ENCODE peak calls at places on chromosomes 7 and 10, in four cellular contexts. W is WTC11; U is cardiac fibroblast; S is activated gamma-delta T cell treated with anti-CD3 and anti-CD28 coated beads, Interleukin-2, amount 50 U/mL, for 16 hours. L is an unnamed sample.

GRCh38 chr7:157027568-157028527 is 17.4 kb upstream of the MNX1 start:
- DNase-seq in W (no peak), U (no peak), S (no peak), L (no peak)

GRCh38 chr7:106049139-106049725 is 62.9 kb downstream of the SYPL1 start:
- DNase-seq in W (no peak), U (no peak), S (no peak), L (no peak)

GRCh38 chr7:145036592-145037386 is 200.9 kb upstream of the TPK1 start:
- DNase-seq in W (peak; percentile 34), U (peak; percentile 61), S (no peak), L (peak; percentile 70)

GRCh38 chr10:17474595-17474994 is 20.2 kb upstream of the ST8SIA6 start:
- DNase-seq in W (no peak), U (peak; percentile 48), S (no peak), L (no peak)

GRCh38 chr10:13972609-13973008 is 358.1 kb downstream of the FRMD4A start:
- DNase-seq in W (no peak), U (no peak), S (no peak), L (no peak)

GRCh38 chr10:77162697-77163096 is 474.9 kb downstream of the KCNMA1 start:
- DNase-seq in W (no peak), U (no peak), S (no peak), L (no peak)

GRCh38 chr10:119522747-119523426 is 19.6 kb downstream of the RGS10 start:
- DNase-seq in W (no peak), U (no peak), S (no peak), L (no peak)

GRCh38 chr10:62112325-62112724 is 156.3 kb downstream of the RTKN2 start:
- DNase-seq in W (no peak), U (no peak), S (no peak), L (no peak)

GRCh38 chr10:94125856-94126255 is 132.1 kb downstream of the PLCE1 start:
- DNase-seq in W (no peak), U (peak; percentile 63), S (no peak), L (no peak)

GRCh38 chr7:112946350-112946749 is 140.3 kb downstream of the GPR85 start:
- DNase-seq in W (no peak), U (no peak), S (no peak), L (no peak)

GRCh38 chr7:32785365-32785764 is 106.2 kb downstream of the KBTBD2 start:
- DNase-seq in W (peak; percentile 21), U (no peak), S (no peak), L (no peak)

GRCh38 chr7:101096331-101096956 is 11.2 kb downstream of the TRIM56 start:
- DNase-seq in W (no peak), U (no peak), S (no peak), L (no peak)

GRCh38 chr10:23886355-23886754 is 322.6 kb upstream of the KIAA1217 start:
- DNase-seq in W (peak; percentile 22), U (no peak), S (no peak), L (no peak)

GRCh38 chr7:127798023-127798422 is 146.0 kb downstream of the SND1 start:
- DNase-seq in W (no peak), U (peak; percentile 60), S (no peak), L (no peak)

GRCh38 chr7:77667459-77668090 is 28.7 kb upstream of the RSBN1L start:
- DNase-seq in W (no peak), U (peak; percentile 28), S (no peak), L (no peak)

GRCh38 chr10:31526681-31527080 is 207.7 kb downstream of the ZEB1 start:
- DNase-seq in W (no peak), U (peak; percentile 13), S (no peak), L (no peak)

GRCh38 chr7:71851776-71852548 is 560.2 kb downstream of the CALN1 start:
- DNase-seq in W (no peak), U (no peak), S (no peak), L (no peak)

GRCh38 chr7:156617215-156617614 is 23.4 kb upstream of the RNF32 start:
- DNase-seq in W (no peak), U (no peak), S (no peak), L (no peak)

GRCh38 chr10:75250934-75251333 is 15.2 kb upstream of the COMTD1 start:
- DNase-seq in W (no peak), U (no peak), S (no peak), L (no peak)

GRCh38 chr7:42981595-42981994 is 49.4 kb downstream of the MRPL32 start:
- DNase-seq in W (no peak), U (no peak), S (no peak), L (no peak)

GRCh38 chr10:86090807-86091206 is 275.8 kb downstream of the GRID1 start:
- DNase-seq in W (no peak), U (no peak), S (no peak), L (no peak)

GRCh38 chr10:69240455-69240854 is 20.3 kb downstream of the HKDC1 start:
- DNase-seq in W (no peak), U (no peak), S (no peak), L (no peak)

GRCh38 chr10:53536322-53536721 is 763.7 kb upstream of the MBL2 start:
- DNase-seq in W (no peak), U (no peak), S (no peak), L (no peak)

GRCh38 chr10:129417882-129418281 is 49.2 kb upstream of the MGMT start:
- DNase-seq in W (no peak), U (peak; percentile 27), S (no peak), L (no peak)

GRCh38 chr10:113108180-113108835 is 158.3 kb downstream of the TCF7L2 start:
- DNase-seq in W (peak; percentile 92), U (no peak), S (no peak), L (peak; percentile 38)

GRCh38 chr7:66776800-66777468 is 36.4 kb downstream of the RABGEF1 start:
- DNase-seq in W (no peak), U (no peak), S (no peak), L (no peak)

GRCh38 chr7:15753834-15754600 is 67.5 kb upstream of the MEOX2 start:
- DNase-seq in W (no peak), U (no peak), S (no peak), L (no peak)

GRCh38 chr10:73044378-73045285 is 52.0 kb downstream of the P4HA1 start:
- DNase-seq in W (no peak), U (peak; percentile 90), S (no peak), L (no peak)

GRCh38 chr7:105656922-105657521 is 75.7 kb upstream of the EFCAB10 start:
- DNase-seq in W (peak; percentile 88), U (no peak), S (peak; percentile 51), L (peak; percentile 61)

GRCh38 chr7:130699686-130700085 is 13.3 kb upstream of the TSGA13 start:
- DNase-seq in W (no peak), U (no peak), S (no peak), L (no peak)

GRCh38 chr7:22694597-22695207 is 32.3 kb upstream of the IL6 start:
- DNase-seq in W (no peak), U (no peak), S (no peak), L (no peak)

GRCh38 chr10:28479927-28480326 is 53.0 kb upstream of the WAC start:
- DNase-seq in W (no peak), U (no peak), S (no peak), L (no peak)

GRCh38 chr10:96578633-96579032 is 8.2 kb downstream of the TM9SF3 start:
- DNase-seq in W (no peak), U (no peak), S (no peak), L (no peak)

GRCh38 chr7:116167177-116167576 is 43.2 kb upstream of the TES start:
- DNase-seq in W (peak; percentile 29), U (no peak), S (no peak), L (no peak)

GRCh38 chr7:98362517-98362916 is 38.4 kb downstream of the BAIAP2L1 start:
- DNase-seq in W (no peak), U (no peak), S (no peak), L (no peak)

GRCh38 chr10:30718877-30719268 is 89.3 kb upstream of the LYZL2 start:
- DNase-seq in W (no peak), U (no peak), S (no peak), L (no peak)

L was measured in NT2/D1.